ENCODE peak calls at places on chromosomes 1 and 21, in six cellular contexts. B, N, U, T, S and C are unnamed samples.

GRCh38 chr1:31101147-31101502 is 35.6 kb upstream of the PUM1 start:
- DNase-seq in U (no peak), N (no peak), S (no peak), B (no peak), T (no peak), C (no peak)

GRCh38 chr1:214380986-214381695 is 100.2 kb downstream of the SMYD2 start:
- DNase-seq in N (no peak), T (no peak), B (no peak), S (no peak), U (no peak), C (no peak)

GRCh38 chr1:227120827-227121226 is 180.7 kb downstream of the COQ8A start:
- DNase-seq in S (no peak), N (no peak), T (no peak), U (no peak), B (no peak), C (no peak)

GRCh38 chr1:111748618-111749337 is 6.9 kb upstream of the DDX20 start:
- DNase-seq in U (no peak), N (no peak), B (no peak), S (no peak), T (no peak), C (no peak)

GRCh38 chr1:230869499-230869898 is 1.2 kb upstream of the C1orf198 start:
- DNase-seq in U (no peak), T (no peak), B (no peak), S (no peak), N (no peak), C (no peak)

GRCh38 chr1:110870721-110871388 is 2.1 kb upstream of the CD53 start:
- DNase-seq in T (no peak), B (no peak), U (no peak), S (no peak), N (no peak), C (no peak)

GRCh38 chr21:35179990-35180557 is 131.0 kb upstream of the RUNX1 start:
- DNase-seq in S (no peak), T (no peak), B (no peak), U (no peak), N (peak; percentile 70), C (no peak)

GRCh38 chr1:204319462-204319861 is 40.3 kb downstream of the PLEKHA6 start:
- DNase-seq in S (no peak), B (no peak), U (no peak), N (peak; percentile 22), T (no peak), C (no peak)

GRCh38 chr1:215555531-215555930 is 11.6 kb upstream of the KCTD3 start:
- DNase-seq in N (no peak), T (no peak), B (no peak), S (no peak), U (no peak), C (no peak)

GRCh38 chr1:246416261-246416660 is 90.8 kb downstream of the SMYD3 start:
- DNase-seq in S (no peak), N (no peak), T (no peak), B (no peak), U (no peak), C (no peak)

GRCh38 chr1:1431845-1432565 is 3.5 kb upstream of the VWA1 start:
- DNase-seq in N (no peak), T (peak; percentile 86), S (no peak), B (peak; percentile 85), U (peak; percentile 60), C (peak; percentile 84)

GRCh38 chr1:9357958-9358357 is 65.3 kb downstream of the SPSB1 start:
- DNase-seq in U (no peak), N (no peak), S (no peak), B (no peak), T (no peak), C (no peak)

GRCh38 chr1:207832796-207833195 is 78.1 kb downstream of the CD34 start:
- DNase-seq in T (no peak), S (no peak), B (peak; percentile 33), U (no peak), N (no peak), C (no peak)

GRCh38 chr21:34800797-34801518 is 132.2 kb downstream of the CLIC6 start:
- DNase-seq in U (no peak), B (no peak), N (no peak), S (no peak), T (no peak), C (no peak)

GRCh38 chr1:84450916-84451315 is 28.1 kb upstream of the RPF1 start:
- DNase-seq in S (no peak), T (no peak), B (no peak), U (no peak), N (no peak), C (no peak)